ENCODE peak calls at places on chromosomes 16 and 17, in seven cellular contexts. O is anterior cingulate cortex, Z is AG09309, T is COLO829, P is HEK293T, E is hippocampal formation, W is cardiac muscle cell. I is an unnamed sample.
A peak's percentile ranks its signal among the peaks of the same experiment; 100 is the strongest.

GRCh38 chr17:79847698-79848369 is 8.6 kb upstream of the CBX4 start:
- DNase-seq in O (no peak), Z (no peak), T (no peak), P (no peak), E (no peak), W (no peak), I (no peak)

GRCh38 chr16:83802135-83802534 is 5.6 kb upstream of the HSBP1 start:
- DNase-seq in O (no peak), Z (peak; percentile 52), T (peak; percentile 11), P (no peak), E (no peak), W (no peak), I (peak; percentile 72)

GRCh38 chr16:77963185-77964044 is 58.9 kb upstream of the CLEC3A start:
- DNase-seq in O (no peak), Z (no peak), T (no peak), P (no peak), E (no peak), W (no peak), I (no peak)

GRCh38 chr17:45782889-45783592 is 1.1 kb upstream of the CRHR1 start:
- DNase-seq in O (peak; percentile 55), Z (no peak), T (no peak), P (peak; percentile 91), E (no peak), W (peak; percentile 65), I (no peak)

GRCh38 chr17:30554839-30555751 is 77.9 kb downstream of the GOSR1 start:
- DNase-seq in O (no peak), Z (no peak), T (no peak), P (peak; percentile 9), E (no peak), W (peak; percentile 38), I (no peak)

GRCh38 chr16:77610496-77610895 is 111.8 kb upstream of the NUDT7 start:
- DNase-seq in O (no peak), Z (no peak), T (no peak), P (no peak), E (no peak), W (no peak), I (no peak)

GRCh38 chr17:4788159-4788806 is 481 bp upstream of the GLTPD2 start:
- DNase-seq in O (no peak), Z (no peak), T (no peak), P (no peak), E (no peak), W (no peak), I (no peak)

GRCh38 chr17:382644-383533 is 30.3 kb upstream of the RPH3AL start:
- DNase-seq in O (peak; percentile 23), Z (peak; percentile 13), T (no peak), P (no peak), E (no peak), W (peak; percentile 40), I (no peak)

GRCh38 chr17:50908860-50909764 is 43.0 kb upstream of the TOB1 start:
- DNase-seq in O (no peak), Z (no peak), T (no peak), P (no peak), E (no peak), W (peak; percentile 40), I (no peak)

GRCh38 chr17:66451188-66452149 is 149.1 kb downstream of the PRKCA start:
- DNase-seq in O (no peak), Z (no peak), T (no peak), P (peak; percentile 47), E (no peak), W (peak; percentile 34), I (no peak)

GRCh38 chr17:63696381-63696961 is 3.5 kb downstream of the LIMD2 start:
- DNase-seq in O (no peak), Z (no peak), T (peak; percentile 29), P (peak; percentile 63), E (no peak), W (peak; percentile 53), I (no peak)

GRCh38 chr17:9845306-9845705 is 19.6 kb downstream of the GLP2R start:
- DNase-seq in O (no peak), Z (no peak), T (peak; percentile 18), P (no peak), E (no peak), W (no peak), I (no peak)

GRCh38 chr16:67486805-67487204 is 3.5 kb upstream of the AGRP start:
- DNase-seq in O (no peak), Z (no peak), T (no peak), P (no peak), E (no peak), W (no peak), I (no peak)

GRCh38 chr17:53032861-53033271 is 789.9 kb upstream of the KIF2B start:
- DNase-seq in O (no peak), Z (no peak), T (peak; percentile 2), P (peak; percentile 6), E (no peak), W (peak; percentile 94), I (no peak)

GRCh38 chr17:44785921-44786320 is 27.1 kb downstream of the ADAM11 start:
- DNase-seq in O (no peak), Z (no peak), T (no peak), P (no peak), E (no peak), W (no peak), I (no peak)

GRCh38 chr17:35214192-35214591 is 20.0 kb upstream of the SLC35G3 start:
- DNase-seq in O (no peak), Z (no peak), T (no peak), P (no peak), E (no peak), W (no peak), I (no peak)

GRCh38 chr16:72021043-72021442 is 12.5 kb downstream of the DHODH start:
- DNase-seq in O (no peak), Z (no peak), T (no peak), P (peak; percentile 34), E (no peak), W (peak; percentile 49), I (no peak)

GRCh38 chr17:41717408-41718286 is 5.5 kb downstream of the GAST start:
- DNase-seq in O (no peak), Z (no peak), T (peak; percentile 86), P (no peak), E (no peak), W (no peak), I (no peak)

GRCh38 chr16:85392756-85393673 is 220.1 kb upstream of the GSE1 start:
- DNase-seq in O (no peak), Z (no peak), T (no peak), P (no peak), E (no peak), W (no peak), I (no peak)

GRCh38 chr16:75256871-75257343 is 5.5 kb upstream of the BCAR1 start:
- DNase-seq in O (no peak), Z (no peak), T (no peak), P (no peak), E (peak; percentile 47), W (no peak), I (no peak)

GRCh38 chr16:72939247-72939646 is 108.7 kb downstream of the ZFHX3 start:
- DNase-seq in O (no peak), Z (no peak), T (no peak), P (no peak), E (no peak), W (no peak), I (no peak)

GRCh38 chr16:81004646-81005353 is 1.9 kb downstream of the CMC2 start:
- DNase-seq in O (no peak), Z (peak; percentile 21), T (no peak), P (peak; percentile 28), E (peak; percentile 85), W (peak; percentile 67), I (no peak)

GRCh38 chr16:13995194-13995593 is 75.2 kb downstream of the ERCC4 start:
- DNase-seq in O (no peak), Z (no peak), T (no peak), P (no peak), E (no peak), W (no peak), I (no peak)

GRCh38 chr16:50616883-50617629 is 64.1 kb downstream of the SNX20 start:
- DNase-seq in O (no peak), Z (no peak), T (no peak), P (no peak), E (no peak), W (peak; percentile 39), I (no peak)